ENCODE peak calls at places on chromosomes 3 and 15, in four cellular contexts. C is naive thymus-derived CD4-positive, alpha-beta T cell; L is mesendoderm; R is mesenchymal stem cell. M is an unnamed sample.

GRCh38 chr3:22361465-22361864 is 610.5 kb upstream of the ZNF385D start:
- DNase-seq in C (no peak), L (no peak), R (no peak), M (peak; percentile 13)

GRCh38 chr3:38343797-38344594 is 2.6 kb upstream of the XYLB start:
- DNase-seq in C (no peak), L (no peak), R (no peak), M (no peak)

GRCh38 chr15:73921257-73921890 is 4.9 kb upstream of the LOXL1 start:
- DNase-seq in C (no peak), L (no peak), R (no peak), M (no peak)

GRCh38 chr3:55000546-55000945 is 72.7 kb upstream of the LRTM1 start:
- DNase-seq in C (no peak), L (peak; percentile 93), R (peak; percentile 94), M (peak; percentile 71)

GRCh38 chr3:21326704-21327103 is 424.3 kb downstream of the ZNF385D start:
- DNase-seq in C (no peak), L (peak; percentile 86), R (no peak), M (peak; percentile 25)

GRCh38 chr15:77032647-77033416 is 37.9 kb downstream of the PSTPIP1 start:
- DNase-seq in C (no peak), L (no peak), R (no peak), M (no peak)

GRCh38 chr3:180048840-180049239 is 12.1 kb upstream of the PEX5L start:
- DNase-seq in C (no peak), L (no peak), R (no peak), M (peak; percentile 22)

GRCh38 chr3:99871231-99871898 is 53.7 kb downstream of the CMSS1 start:
- DNase-seq in C (no peak), L (no peak), R (no peak), M (no peak)

GRCh38 chr3:50519471-50520089 is 16.1 kb upstream of the CACNA2D2 start:
- DNase-seq in C (peak; percentile 67), L (peak; percentile 90), R (peak; percentile 37), M (no peak)

DNA sequence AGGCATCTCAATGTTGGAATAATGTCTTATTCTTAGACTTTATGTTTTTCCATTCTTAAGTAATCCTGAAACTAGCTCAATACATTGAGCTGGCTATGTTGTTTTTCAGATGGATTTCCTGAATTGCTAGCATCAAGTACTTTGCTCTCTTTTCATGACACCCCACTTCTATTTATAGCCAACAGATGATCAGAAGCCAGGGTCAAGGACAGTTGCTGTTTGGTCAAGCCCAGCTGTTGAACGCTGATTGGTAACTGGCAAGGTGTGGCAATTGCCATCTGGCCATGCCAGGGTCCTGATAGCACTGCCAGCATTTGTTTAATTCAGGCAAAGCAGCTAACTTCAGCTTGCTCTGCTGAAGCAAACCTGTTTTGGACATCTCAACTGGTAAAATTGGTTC is 46.2 kb upstream of the PLCL2 start:
- DNase-seq in C (no peak), L (no peak), R (no peak), M (no peak)
- H3K4me3 ChIP-seq in C (no peak overlapping the region), L (no peak overlapping the region), R (no peak overlapping the region), M (no peak overlapping the region)

DNA sequence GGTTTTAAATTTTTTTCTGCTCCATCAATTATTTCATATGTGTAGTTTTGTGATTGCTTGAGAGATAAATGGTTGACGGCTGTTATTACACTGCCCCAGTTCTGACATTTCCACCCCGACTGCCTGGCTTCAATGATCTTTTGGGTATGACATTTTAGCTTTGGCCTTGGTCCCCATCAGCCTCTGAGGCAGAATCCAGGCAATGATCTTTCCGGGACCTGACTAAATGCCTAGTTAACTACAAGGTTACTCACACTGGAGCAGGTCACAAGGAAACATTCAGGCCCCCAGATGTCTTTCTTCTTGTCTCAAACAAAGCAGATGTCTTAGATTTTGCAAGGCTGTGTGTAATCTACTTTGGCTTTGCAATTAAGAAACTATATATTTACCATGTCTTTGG is 61.1 kb upstream of the TMCO5A start:
- DNase-seq in C (no peak), L (no peak), R (peak; percentile 57), M (peak; percentile 19)
- H3K4me3 ChIP-seq in C (no peak overlapping the region), L (no peak overlapping the region), R (no peak overlapping the region), M (no peak overlapping the region)

GRCh38 chr3:171383206-171384018 is 76.8 kb downstream of the TNIK start:
- DNase-seq in C (no peak), L (no peak), R (peak; percentile 47), M (no peak)

GRCh38 chr3:171385086-171385485 is 75.1 kb downstream of the TNIK start:
- DNase-seq in C (no peak), L (peak; percentile 48), R (no peak), M (no peak)

GRCh38 chr3:171380711-171381435 is 79.3 kb downstream of the TNIK start:
- DNase-seq in C (no peak), L (no peak), R (peak; percentile 19), M (no peak)

GRCh38 chr3:171387047-171387446 is 73.2 kb downstream of the TNIK start:
- DNase-seq in C (no peak), L (no peak), R (no peak), M (no peak)

DNA sequence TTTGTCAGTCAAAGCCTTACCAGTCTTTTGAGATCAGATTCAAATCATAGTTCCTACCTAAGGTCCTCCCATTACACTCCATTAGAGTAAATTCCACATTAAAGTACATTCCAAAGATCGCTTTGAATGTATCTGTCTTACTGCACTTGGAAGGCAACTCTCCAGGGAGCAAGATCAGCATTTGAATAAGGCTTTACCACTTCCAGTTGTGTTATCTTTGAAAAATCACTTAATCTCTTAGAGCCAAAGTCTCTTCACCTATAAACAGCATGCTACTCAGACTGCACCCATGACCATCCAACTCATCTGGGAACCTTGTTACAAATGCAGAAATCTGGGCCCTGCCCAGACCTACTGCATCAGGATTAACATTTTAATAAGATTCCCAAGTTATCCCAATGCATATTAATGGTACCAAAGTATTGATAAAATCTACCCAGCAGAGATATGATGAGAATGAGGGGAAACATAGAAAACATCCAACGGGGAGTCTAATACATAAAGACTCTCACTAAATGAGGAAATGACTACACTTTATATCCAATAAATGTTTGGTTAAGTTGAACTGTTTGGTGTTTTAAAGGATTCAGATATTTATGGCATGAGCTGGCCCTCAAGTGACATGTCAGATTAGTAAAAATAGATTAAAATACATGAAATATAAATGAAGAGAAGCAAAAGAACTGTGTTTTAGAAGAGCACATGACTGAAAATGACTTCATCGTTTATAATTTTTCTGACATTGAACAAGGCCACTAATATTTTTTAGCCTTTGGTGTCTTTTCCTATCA is 75.9 kb downstream of the TNIK start:
- DNase-seq in C (no peak), L (peak; percentile 73), R (peak; percentile 35), M (no peak)
- H3K4me3 ChIP-seq in C (no peak overlapping the region), L (no peak overlapping the region), R (no peak overlapping the region), M (no peak overlapping the region)

GRCh38 chr15:96703087-96703486 is 372.6 kb downstream of the NR2F2 start:
- DNase-seq in C (no peak), L (peak; percentile 8), R (no peak), M (no peak)
- H3K4me3 ChIP-seq in C (no peak overlapping the region), L (no peak overlapping the region), R (no peak overlapping the region), M (no peak overlapping the region)

GRCh38 chr3:173894-174293 is 22.7 kb upstream of the CHL1 start:
- DNase-seq in C (no peak), L (no peak), R (no peak), M (no peak)
- H3K4me3 ChIP-seq in C (no peak overlapping the region), L (no peak overlapping the region), R (no peak overlapping the region), M (no peak overlapping the region)

GRCh38 chr15:59456114-59456513 is 18.1 kb downstream of the FAM81A start:
- DNase-seq in C (no peak), L (no peak), R (no peak), M (no peak)
- H3K4me3 ChIP-seq in C (no peak overlapping the region), L (no peak overlapping the region), R (no peak overlapping the region), M (no peak overlapping the region)

DNA sequence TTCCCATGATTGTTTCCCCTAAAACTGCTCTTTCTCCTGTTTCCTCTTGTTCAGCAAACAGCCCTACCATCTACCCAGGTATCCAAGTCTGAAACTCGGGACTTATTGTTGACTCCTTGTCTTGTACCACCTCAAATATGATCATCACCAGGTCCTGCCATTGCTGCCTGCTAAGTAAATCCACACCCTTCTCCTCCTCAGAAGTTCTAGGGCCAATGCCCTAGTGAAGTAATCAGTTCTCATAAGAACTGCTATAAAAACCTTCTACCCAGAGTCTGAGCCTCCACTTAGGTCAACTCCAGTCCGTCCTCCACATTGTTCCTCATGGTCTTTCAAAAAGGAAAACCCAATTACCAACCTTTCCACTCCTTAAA is 77.0 kb upstream of the IL12A start:
- DNase-seq in C (no peak), L (no peak), R (no peak), M (no peak)
- H3K4me3 ChIP-seq in C (peak overlapping the region; percentile 14), L (no peak overlapping the region), R (no peak overlapping the region), M (no peak overlapping the region)

GRCh38 chr3:114709102-114709501 is 415.3 kb downstream of the TIGIT start:
- DNase-seq in C (no peak), L (no peak), R (peak; percentile 7), M (peak; percentile 57)

GRCh38 chr3:114714957-114715356 is 421.1 kb downstream of the TIGIT start:
- DNase-seq in C (no peak), L (no peak), R (no peak), M (no peak)

GRCh38 chr3:114712728-114713492 is 419.1 kb downstream of the TIGIT start:
- DNase-seq in C (no peak), L (no peak), R (no peak), M (no peak)

GRCh38 chr3:114714237-114714636 is 420.4 kb downstream of the TIGIT start:
- DNase-seq in C (no peak), L (no peak), R (no peak), M (no peak)

DNA sequence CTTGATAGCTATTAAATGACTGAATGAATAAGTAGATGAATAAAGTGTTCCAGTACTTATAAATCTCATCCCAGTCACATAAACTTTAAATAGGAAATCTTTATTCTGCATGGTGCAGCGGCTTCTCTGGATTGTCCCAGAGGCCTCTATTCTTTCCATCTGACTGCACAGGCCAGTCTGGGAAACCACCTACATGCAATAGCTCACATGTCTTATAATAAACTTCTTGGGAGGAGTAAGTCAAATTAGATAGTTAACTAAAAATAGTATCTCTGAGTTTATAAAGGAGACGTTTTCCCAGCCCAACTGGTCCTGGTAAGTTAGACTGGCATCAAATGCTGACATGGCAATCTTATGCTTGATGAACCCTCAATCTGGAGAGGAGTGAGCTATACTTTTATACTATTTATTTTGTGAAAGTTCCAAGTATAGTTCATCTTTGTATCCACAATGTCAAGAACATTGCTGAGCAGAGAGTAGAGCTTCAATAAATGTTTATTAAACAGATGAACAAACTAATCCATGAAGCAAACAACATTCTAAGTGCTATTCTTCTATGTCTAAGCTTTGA is 417.6 kb downstream of the TIGIT start:
- DNase-seq in C (no peak), L (no peak), R (no peak), M (no peak)
- H3K4me3 ChIP-seq in C (no peak overlapping the region), L (no peak overlapping the region), R (no peak overlapping the region), M (no peak overlapping the region)